ENCODE peak calls at places on chromosomes 13 and 19, in five cellular contexts. One of them, this sample, is unnamed.

GRCh38 chr19:623974-624373 is 9.4 kb downstream of the POLRMT start:
- DNase-seq in NCI-H2171 treated with DMSO at 0.1 percent for 48 hours: no peak
- DNase-seq in activated T-cell treated with anti-CD3 and anti-CD28 coated beads for 1 hour: no peak
- DNase-seq in GM23338: no peak
- DNase-seq in memory B cell: no peak
- DNase-seq in this sample: no peak

GRCh38 chr19:2064788-2065524 is 13.9 kb upstream of the MKNK2 start:
- DNase-seq in NCI-H2171 treated with DMSO at 0.1 percent for 48 hours: no peak
- DNase-seq in activated T-cell treated with anti-CD3 and anti-CD28 coated beads for 1 hour: no peak
- DNase-seq in GM23338: no peak
- DNase-seq in memory B cell: no peak
- DNase-seq in this sample: no peak

GRCh38 chr13:43285891-43286602 is 262.7 kb downstream of the DNAJC15 start:
- DNase-seq in NCI-H2171 treated with DMSO at 0.1 percent for 48 hours: no peak
- DNase-seq in activated T-cell treated with anti-CD3 and anti-CD28 coated beads for 1 hour: no peak
- DNase-seq in GM23338: no peak
- DNase-seq in memory B cell: no peak
- DNase-seq in this sample: no peak

GRCh38 chr13:20351279-20352022 is 119.3 kb upstream of the GJB6 start:
- DNase-seq in NCI-H2171 treated with DMSO at 0.1 percent for 48 hours: no peak
- DNase-seq in activated T-cell treated with anti-CD3 and anti-CD28 coated beads for 1 hour: no peak
- DNase-seq in GM23338: no peak
- DNase-seq in memory B cell: no peak
- DNase-seq in this sample: no peak

GRCh38 chr13:21478881-21479808 is 20.0 kb upstream of the ZDHHC20 start:
- DNase-seq in NCI-H2171 treated with DMSO at 0.1 percent for 48 hours: peak; percentile 21
- DNase-seq in activated T-cell treated with anti-CD3 and anti-CD28 coated beads for 1 hour: no peak
- DNase-seq in GM23338: peak; percentile 87
- DNase-seq in memory B cell: peak; percentile 55
- DNase-seq in this sample: no peak

GRCh38 chr13:78401833-78402232 is 201.5 kb downstream of the POU4F1 start:
- DNase-seq in NCI-H2171 treated with DMSO at 0.1 percent for 48 hours: no peak
- DNase-seq in activated T-cell treated with anti-CD3 and anti-CD28 coated beads for 1 hour: no peak
- DNase-seq in GM23338: peak; percentile 14
- DNase-seq in memory B cell: no peak
- DNase-seq in this sample: no peak

GRCh38 chr19:37931941-37932655 is 25.1 kb downstream of the SIPA1L3 start:
- DNase-seq in NCI-H2171 treated with DMSO at 0.1 percent for 48 hours: peak; percentile 80
- DNase-seq in activated T-cell treated with anti-CD3 and anti-CD28 coated beads for 1 hour: no peak
- DNase-seq in GM23338: peak; percentile 90
- DNase-seq in memory B cell: peak; percentile 37
- DNase-seq in this sample: peak; percentile 52

GRCh38 chr19:33292595-33293254 is 9.6 kb downstream of the CEBPA start:
- DNase-seq in NCI-H2171 treated with DMSO at 0.1 percent for 48 hours: no peak
- DNase-seq in activated T-cell treated with anti-CD3 and anti-CD28 coated beads for 1 hour: no peak
- DNase-seq in GM23338: no peak
- DNase-seq in memory B cell: no peak
- DNase-seq in this sample: no peak

GRCh38 chr19:47274891-47275865 is 493 bp downstream of the INAFM1 start:
- DNase-seq in NCI-H2171 treated with DMSO at 0.1 percent for 48 hours: peak; percentile 23
- DNase-seq in activated T-cell treated with anti-CD3 and anti-CD28 coated beads for 1 hour: peak; percentile 8
- DNase-seq in GM23338: peak; percentile 62
- DNase-seq in memory B cell: no peak
- DNase-seq in this sample: no peak

GRCh38 chr13:21613791-21614190 is 9.8 kb upstream of the MICU2 start:
- DNase-seq in NCI-H2171 treated with DMSO at 0.1 percent for 48 hours: no peak
- DNase-seq in activated T-cell treated with anti-CD3 and anti-CD28 coated beads for 1 hour: no peak
- DNase-seq in GM23338: no peak
- DNase-seq in memory B cell: no peak
- DNase-seq in this sample: no peak

GRCh38 chr13:104376588-104376987 is 1310.4 kb upstream of the SLC10A2 start:
- DNase-seq in NCI-H2171 treated with DMSO at 0.1 percent for 48 hours: no peak
- DNase-seq in activated T-cell treated with anti-CD3 and anti-CD28 coated beads for 1 hour: no peak
- DNase-seq in GM23338: no peak
- DNase-seq in memory B cell: no peak
- DNase-seq in this sample: no peak

GRCh38 chr19:33677745-33678426 is 56.1 kb downstream of the CHST8 start:
- DNase-seq in NCI-H2171 treated with DMSO at 0.1 percent for 48 hours: no peak
- DNase-seq in activated T-cell treated with anti-CD3 and anti-CD28 coated beads for 1 hour: no peak
- DNase-seq in GM23338: peak; percentile 66
- DNase-seq in memory B cell: no peak
- DNase-seq in this sample: no peak

GRCh38 chr19:45766293-45766918 is 2.6 kb downstream of the SIX5 start:
- DNase-seq in NCI-H2171 treated with DMSO at 0.1 percent for 48 hours: no peak
- DNase-seq in activated T-cell treated with anti-CD3 and anti-CD28 coated beads for 1 hour: no peak
- DNase-seq in GM23338: no peak
- DNase-seq in memory B cell: no peak
- DNase-seq in this sample: no peak

GRCh38 chr13:19070398-19070735 is 111.3 kb downstream of the TUBA3C start:
- DNase-seq in NCI-H2171 treated with DMSO at 0.1 percent for 48 hours: no peak
- DNase-seq in activated T-cell treated with anti-CD3 and anti-CD28 coated beads for 1 hour: no peak
- DNase-seq in GM23338: no peak
- DNase-seq in memory B cell: no peak
- DNase-seq in this sample: no peak

GRCh38 chr19:15748239-15748638 is 10.5 kb downstream of the OR10H3 start:
- DNase-seq in NCI-H2171 treated with DMSO at 0.1 percent for 48 hours: no peak
- DNase-seq in activated T-cell treated with anti-CD3 and anti-CD28 coated beads for 1 hour: no peak
- DNase-seq in GM23338: no peak
- DNase-seq in memory B cell: no peak
- DNase-seq in this sample: no peak

GRCh38 chr13:88086577-88086976 is 415.4 kb downstream of the SLITRK5 start:
- DNase-seq in NCI-H2171 treated with DMSO at 0.1 percent for 48 hours: no peak
- DNase-seq in activated T-cell treated with anti-CD3 and anti-CD28 coated beads for 1 hour: no peak
- DNase-seq in GM23338: no peak
- DNase-seq in memory B cell: no peak
- DNase-seq in this sample: no peak

GRCh38 chr13:107835339-107836018 is 379.9 kb downstream of the LIG4 start:
- DNase-seq in NCI-H2171 treated with DMSO at 0.1 percent for 48 hours: no peak
- DNase-seq in activated T-cell treated with anti-CD3 and anti-CD28 coated beads for 1 hour: no peak
- DNase-seq in GM23338: no peak
- DNase-seq in memory B cell: no peak
- DNase-seq in this sample: no peak

This sample was measured in activated B cell treated with CpG ODN at 0.5 μM for 24 hours.